ENCODE peak calls at places on chromosomes 5 and 9, in six cellular contexts. F is NCI-H1105 treated with DMSO at 0.1 percent for 48 hours; A is A549; I is NCI-H2171 treated with DMSO at 0.1 percent for 48 hours; Q is HEK293T; B is stimulated activated CD4-positive, alpha-beta T cell treated with anti-CD3 and anti-CD28 coated beads, Interleukin-12 subunit alpha, Interleukin-12 subunit beta, amount 100 ng/mL, for 4 hours. U is an unnamed sample.

GRCh38 chr5:131318455-131318854 is 54.6 kb downstream of the CDC42SE2 start:
- DNase-seq in F (no peak), A (no peak), I (no peak), Q (no peak), B (no peak), U (no peak)

GRCh38 chr5:133423618-133424282 is 188.6 kb downstream of the FSTL4 start:
- DNase-seq in F (peak), A (peak), I (no peak), Q (peak), B (peak), U (peak)

GRCh38 chr5:65268520-65268919 is 213.2 kb downstream of the ADAMTS6 start:
- DNase-seq in F (no peak), A (no peak), I (no peak), Q (no peak), B (no peak), U (no peak)

GRCh38 chr9:137129089-137129455 is 9.9 kb upstream of the GRIN1 start:
- DNase-seq in F (no peak), A (peak), I (no peak), Q (no peak), B (no peak), U (no peak)

GRCh38 chr9:6226696-6227095 is 11.1 kb downstream of the IL33 start:
- DNase-seq in F (no peak), A (no peak), I (no peak), Q (no peak), B (no peak), U (no peak)

GRCh38 chr5:19125956-19126713 is 861.9 kb downstream of the CDH18 start:
- DNase-seq in F (no peak), A (no peak), I (peak), Q (no peak), B (no peak), U (no peak)

GRCh38 chr5:148376198-148376597 is 7.6 kb upstream of the FBXO38 start:
- DNase-seq in F (no peak), A (no peak), I (no peak), Q (no peak), B (no peak), U (no peak)

GRCh38 chr9:38484076-38484637 is 59.9 kb upstream of the IGFBPL1 start:
- DNase-seq in F (no peak), A (no peak), I (no peak), Q (no peak), B (no peak), U (no peak)

GRCh38 chr5:56011835-56012234 is 17.1 kb upstream of the IL6ST start:
- DNase-seq in F (no peak), A (peak), I (no peak), Q (no peak), B (peak), U (no peak)

GRCh38 chr5:92364986-92365550 is 982.0 kb upstream of the ARRDC3 start:
- DNase-seq in F (no peak), A (no peak), I (no peak), Q (no peak), B (no peak), U (no peak)

GRCh38 chr5:124839371-124839998 is 93.0 kb upstream of the ZNF608 start:
- DNase-seq in F (peak), A (no peak), I (no peak), Q (no peak), B (no peak), U (no peak)

GRCh38 chr9:16450578-16450977 is 419.9 kb downstream of the BNC2 start:
- DNase-seq in F (no peak), A (no peak), I (peak), Q (no peak), B (no peak), U (no peak)

GRCh38 chr5:87048156-87048555 is 219.5 kb upstream of the RASA1 start:
- DNase-seq in F (no peak), A (peak), I (no peak), Q (no peak), B (no peak), U (no peak)

GRCh38 chr5:107542428-107542827 is 128.3 kb downstream of the EFNA5 start:
- DNase-seq in F (peak), A (peak), I (peak), Q (peak), B (no peak), U (no peak)

GRCh38 chr5:158406884-158407790 is 548.2 kb upstream of the CLINT1 start:
- DNase-seq in F (no peak), A (no peak), I (no peak), Q (no peak), B (no peak), U (no peak)